ENCODE peak calls at places on chromosomes 16 and 17, in six cellular contexts. F is PC-9, O is OCI-LY7, X is HCT116, C is hepatocyte, Z is pancreas. M is an unnamed sample.

GRCh38 chr17:49218941-49219913 is 8.7 kb downstream of the ABI3 start:
- DNase-seq in X (no peak), C (no peak), Z (peak; percentile 51), O (peak; percentile 55), F (no peak), M (no peak)

GRCh38 chr17:28726396-28726911 is 421 bp upstream of the TLCD1 start:
- DNase-seq in F (peak; percentile 81), X (peak; percentile 53), O (no peak), Z (peak; percentile 77), C (peak; percentile 84), M (no peak)

GRCh38 chr16:77888786-77889185 is 100.4 kb downstream of the VAT1L start:
- DNase-seq in O (no peak), Z (no peak), X (no peak), C (no peak), F (no peak), M (no peak)

GRCh38 chr17:63974594-63975192 is 2.0 kb upstream of the SCN4A start:
- DNase-seq in X (peak; percentile 57), O (no peak), Z (no peak), C (no peak), F (peak; percentile 54), M (peak; percentile 30)

GRCh38 chr16:57041182-57042156 is 50.9 kb upstream of the CPNE2 start:
- DNase-seq in F (no peak), X (no peak), Z (no peak), C (no peak), O (peak; percentile 83), M (no peak)

GRCh38 chr17:4947411-4948165 is 742 bp downstream of the PFN1 start:
- DNase-seq in F (peak; percentile 58), Z (peak; percentile 56), C (peak; percentile 79), O (peak; percentile 77), X (no peak), M (peak; percentile 52)

GRCh38 chr17:77400445-77400870 is 259.7 kb downstream of the SEC14L1 start:
- DNase-seq in O (peak; percentile 91), Z (no peak), X (no peak), C (no peak), F (no peak), M (no peak)

GRCh38 chr17:32335647-32336046 is 6.3 kb downstream of the C17orf75 start:
- DNase-seq in Z (no peak), X (no peak), C (no peak), O (no peak), F (no peak), M (peak; percentile 76)

GRCh38 chr17:79423811-79424465 is 186.9 kb downstream of the RBFOX3 start:
- DNase-seq in X (no peak), C (no peak), Z (no peak), O (no peak), F (no peak), M (no peak)

GRCh38 chr17:69466905-69467630 is 52.6 kb downstream of the MAP2K6 start:
- DNase-seq in O (no peak), X (no peak), C (peak; percentile 23), F (no peak), Z (no peak), M (peak; percentile 35)

GRCh38 chr16:12522334-12522733 is 281.4 kb downstream of the CPPED1 start:
- DNase-seq in C (no peak), O (no peak), Z (no peak), X (no peak), F (no peak), M (no peak)

GRCh38 chr16:68380676-68381362 is 67.5 kb downstream of the SMPD3 start:
- DNase-seq in O (no peak), F (no peak), C (no peak), Z (no peak), X (no peak), M (no peak)

GRCh38 chr16:56202036-56202435 is 10.7 kb downstream of the GNAO1 start:
- DNase-seq in C (no peak), O (no peak), Z (no peak), F (no peak), X (no peak), M (no peak)

GRCh38 chr16:84795338-84796053 is 24.3 kb upstream of the CRISPLD2 start:
- DNase-seq in C (peak; percentile 72), F (no peak), X (no peak), Z (no peak), O (no peak), M (no peak)

GRCh38 chr17:65554568-65555223 is 6.8 kb downstream of the AXIN2 start:
- DNase-seq in O (no peak), Z (no peak), X (no peak), F (no peak), C (peak; percentile 17), M (no peak)
- TF ChIP-seq CTCF in O (no peak), Z (no peak), X (no peak), F (no peak), C (peak; percentile 18), M (no peak)

DNA sequence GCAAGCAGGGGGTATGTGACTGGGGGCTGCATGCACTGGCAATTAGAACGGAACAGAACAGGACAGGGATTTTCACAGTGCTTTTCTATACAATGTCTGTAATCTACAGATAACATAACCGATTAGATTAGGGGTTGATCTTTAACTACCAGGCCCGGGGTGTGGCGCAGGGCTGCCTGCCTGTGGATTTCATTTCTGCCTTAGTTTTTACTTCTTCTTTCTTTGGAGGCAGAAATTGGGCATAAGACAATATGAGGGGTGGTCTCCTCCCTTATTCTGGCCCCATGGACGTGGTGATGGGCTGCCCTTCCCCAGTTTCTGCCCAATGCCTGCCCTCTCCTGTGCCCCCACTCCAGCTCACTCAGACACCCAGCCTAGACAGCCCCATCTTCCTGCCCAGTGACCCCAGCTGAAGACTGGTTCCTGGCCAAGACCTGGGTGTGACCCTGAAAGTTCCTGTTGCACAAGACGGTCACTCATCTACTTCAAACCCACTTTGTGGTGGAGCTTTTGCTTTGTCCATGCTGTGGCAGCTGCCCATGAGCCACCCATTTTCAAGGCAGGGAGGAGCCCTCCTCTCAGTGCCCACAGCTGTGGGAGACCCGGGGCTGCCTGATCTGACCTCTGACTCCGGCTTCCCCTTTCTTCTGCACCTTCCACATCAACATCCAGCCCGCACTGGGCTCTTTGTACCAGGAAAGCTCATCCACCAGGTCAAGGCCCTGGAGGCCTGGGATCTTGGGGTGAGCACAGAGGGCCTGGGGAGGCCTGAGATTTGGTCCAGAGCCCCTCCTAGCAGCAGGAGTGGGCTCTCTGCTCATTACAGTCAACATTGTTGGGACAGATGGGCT is 18.6 kb downstream of the ALOX12B start:
- DNase-seq in C (no peak), Z (no peak), F (no peak), X (no peak), O (no peak), M (no peak)
- H3K27ac ChIP-seq in C (peak overlapping the region; percentile 46), Z (no peak overlapping the region), F (no peak overlapping the region), X (no peak overlapping the region), O (no peak overlapping the region), M (no peak overlapping the region)

GRCh38 chr16:22183335-22183734 is 21.0 kb downstream of the SDR42E2 start:
- DNase-seq in C (no peak), O (no peak), F (no peak), X (no peak), Z (no peak), M (no peak)

GRCh38 chr16:22184615-22184968 is 21.5 kb upstream of the EEF2K start:
- DNase-seq in Z (no peak), X (no peak), F (no peak), C (no peak), O (no peak), M (no peak)

GRCh38 chr16:22181426-22181825 is 19.1 kb downstream of the SDR42E2 start:
- DNase-seq in O (no peak), C (no peak), F (no peak), X (no peak), Z (no peak), M (no peak)

GRCh38 chr16:22183901-22184614 is 21.8 kb downstream of the SDR42E2 start:
- DNase-seq in F (no peak), O (peak; percentile 55), Z (no peak), C (no peak), X (no peak), M (no peak)

GRCh38 chr16:22181843-22182242 is 19.5 kb downstream of the SDR42E2 start:
- DNase-seq in X (no peak), C (no peak), O (no peak), F (no peak), Z (no peak), M (no peak)
- H3K4me1 ChIP-seq in X (no peaks in the 10 kb centered on the region), C (no peaks in the 10 kb centered on the region), O (no peaks in the 10 kb centered on the region), F (no peaks in the 10 kb centered on the region), Z (no peaks in the 10 kb centered on the region), M (no peaks in the 10 kb centered on the region)

GRCh38 chr17:44133918-44134476 is 7.7 kb upstream of the HROB start:
- DNase-seq in O (no peak), C (no peak), X (no peak), Z (no peak), F (no peak), M (no peak)

GRCh38 chr17:44134752-44135568 is 6.8 kb upstream of the HROB start:
- DNase-seq in C (no peak), F (no peak), Z (no peak), X (no peak), O (no peak), M (no peak)

GRCh38 chr17:44132275-44132821 is 8.9 kb upstream of the HDAC5 start:
- DNase-seq in C (no peak), X (no peak), O (no peak), F (no peak), Z (no peak), M (no peak)

GRCh38 chr17:44137891-44138709 is 3.6 kb upstream of the HROB start:
- DNase-seq in F (peak; percentile 90), O (no peak), Z (peak; percentile 62), C (peak; percentile 97), X (peak; percentile 95), M (peak; percentile 99)
- TF ChIP-seq CTCF in F (no peak), O (no peak), Z (no peak), C (no peak), X (no peak), M (peak; percentile 44)

GRCh38 chr17:14301761-14302401 is 1.0 kb downstream of the HS3ST3B1 start:
- DNase-seq in O (peak; percentile 26), X (no peak), Z (peak; percentile 45), F (no peak), C (peak; percentile 47), M (peak; percentile 60)
- H3K27ac ChIP-seq in O (no peak overlapping the region), X (no peak overlapping the region), Z (peak overlapping the region; percentile 50), F (no peak overlapping the region), C (peak overlapping the region; percentile 1), M (no peak overlapping the region)

DNA sequence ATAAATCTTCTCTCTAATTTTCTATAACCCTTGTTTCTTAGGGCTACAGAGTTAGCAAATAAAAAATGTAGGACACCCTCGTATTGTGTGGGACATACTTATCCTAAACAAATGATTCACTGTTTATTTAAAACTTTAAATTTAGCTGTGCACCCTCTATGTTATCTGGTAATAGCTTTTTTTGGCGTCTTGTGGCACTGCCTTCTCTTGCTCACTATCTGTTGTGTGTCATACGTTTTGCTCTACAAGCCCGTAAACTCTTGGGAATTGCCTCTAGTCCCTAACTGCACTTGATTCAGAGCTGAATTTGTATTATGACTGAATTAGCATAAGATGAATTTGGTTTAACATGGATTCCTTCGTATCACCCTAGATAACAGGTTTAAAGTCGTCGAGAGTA is 144.3 kb upstream of the MYOCD start:
- DNase-seq in O (no peak), Z (no peak), X (no peak), F (no peak), C (no peak), M (no peak)
- H3K4me1 ChIP-seq in O (no peaks in the 10 kb centered on the region), Z (no peaks in the 10 kb centered on the region), X (peaks cover 10% of the 10 kb centered on the region), F (no peaks in the 10 kb centered on the region), C (peaks cover 20% of the 10 kb centered on the region), M (peaks cover 6% of the 10 kb centered on the region)